ENCODE peak calls at places on chromosomes 13 and 19, in four cellular contexts. L, W, N and A are unnamed samples.

GRCh38 chr13:43132228-43132627 is 108.8 kb downstream of the DNAJC15 start:
- DNase-seq in L (peak), W (no peak), N (no peak), A (no peak)

GRCh38 chr19:33194527-33194883 is 375 bp downstream of the LRP3 start:
- DNase-seq in L (no peak), W (peak), N (no peak), A (no peak)

GRCh38 chr13:98478134-98479129 is 98.5 kb downstream of the STK24 start:
- DNase-seq in L (no peak), W (no peak), N (no peak), A (no peak)

GRCh38 chr13:99371956-99372355 is 64.8 kb upstream of the GPR183 start:
- DNase-seq in L (no peak), W (no peak), N (no peak), A (no peak)

GRCh38 chr19:52943884-52944643 is 18.6 kb downstream of the ZNF816 start:
- DNase-seq in L (no peak), W (no peak), N (no peak), A (no peak)

GRCh38 chr13:76723551-76724232 is 162.5 kb downstream of the KCTD12 start:
- DNase-seq in L (peak), W (no peak), N (no peak), A (no peak)

GRCh38 chr13:46541210-46541609 is 11.8 kb upstream of the LRCH1 start:
- DNase-seq in L (no peak), W (no peak), N (no peak), A (no peak)

GRCh38 chr19:30063184-30064020 is 121.4 kb downstream of the URI1 start:
- DNase-seq in L (no peak), W (no peak), N (no peak), A (no peak)

GRCh38 chr13:103351035-103351828 is 285.0 kb upstream of the SLC10A2 start:
- DNase-seq in L (peak), W (no peak), N (no peak), A (no peak)

GRCh38 chr13:42333613-42334328 is 61.8 kb downstream of the AKAP11 start:
- DNase-seq in L (no peak), W (peak), N (no peak), A (no peak)

GRCh38 chr19:35975608-35976214 is 19.3 kb upstream of the SDHAF1 start:
- DNase-seq in L (no peak), W (no peak), N (no peak), A (no peak)

GRCh38 chr19:39433480-39434079 is 2.2 kb downstream of the RPS16 start:
- DNase-seq in L (no peak), W (no peak), N (no peak), A (no peak)
- TF ChIP-seq POLR2A in L (no peak), W (no peak), N (no peak), A (no peak)

GRCh38 chr19:5045015-5045414 is 76.1 kb downstream of the KDM4B start:
- DNase-seq in L (no peak), W (peak), N (no peak), A (no peak)

GRCh38 chr19:5048091-5048726 is 79.3 kb downstream of the KDM4B start:
- DNase-seq in L (peak), W (peak), N (peak), A (peak)

GRCh38 chr19:5045956-5046338 is 77.0 kb downstream of the KDM4B start:
- DNase-seq in L (no peak), W (peak), N (no peak), A (no peak)

GRCh38 chr19:5047251-5047935 is 78.5 kb downstream of the KDM4B start:
- DNase-seq in L (no peak), W (peak), N (no peak), A (no peak)

DNA sequence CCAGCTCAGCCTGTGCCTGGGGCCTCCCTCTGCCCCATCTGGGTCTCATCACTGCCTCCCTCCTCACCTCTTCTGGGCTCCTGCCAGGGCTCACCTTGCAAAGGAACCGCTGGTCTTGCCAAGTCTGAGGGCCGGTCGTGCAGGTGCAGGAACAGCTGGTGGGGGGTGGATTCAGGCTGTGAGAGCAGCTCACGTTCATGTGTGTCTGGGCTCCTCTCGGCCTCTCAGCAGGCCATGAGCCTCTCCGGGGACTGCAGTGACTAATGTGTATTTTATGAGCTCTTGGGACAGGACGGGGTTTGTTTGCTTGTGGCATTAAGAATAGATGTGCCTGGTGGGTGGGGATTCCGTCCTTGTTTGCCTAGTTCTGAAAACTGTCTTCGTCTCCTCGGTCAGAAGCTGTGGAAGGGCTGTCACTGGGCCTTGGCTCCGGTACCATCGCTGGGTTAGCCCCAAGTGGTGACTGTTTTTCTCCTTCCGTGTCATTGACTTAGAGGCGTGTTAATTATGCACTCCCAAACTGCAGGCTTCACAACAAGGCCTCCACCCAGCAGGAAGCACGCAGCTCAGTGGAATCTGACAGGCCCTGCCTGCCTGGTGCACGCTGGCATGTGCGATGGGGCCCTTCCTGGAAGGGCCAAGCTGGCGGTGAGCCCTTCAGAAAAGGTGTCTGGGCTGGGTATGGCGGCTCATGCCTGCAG is 77.6 kb downstream of the KDM4B start:
- DNase-seq in L (peak), W (peak), N (no peak), A (no peak)
- H3K4me3 ChIP-seq in L (no peak), W (no peak), N (no peak), A (no peak)

DNA sequence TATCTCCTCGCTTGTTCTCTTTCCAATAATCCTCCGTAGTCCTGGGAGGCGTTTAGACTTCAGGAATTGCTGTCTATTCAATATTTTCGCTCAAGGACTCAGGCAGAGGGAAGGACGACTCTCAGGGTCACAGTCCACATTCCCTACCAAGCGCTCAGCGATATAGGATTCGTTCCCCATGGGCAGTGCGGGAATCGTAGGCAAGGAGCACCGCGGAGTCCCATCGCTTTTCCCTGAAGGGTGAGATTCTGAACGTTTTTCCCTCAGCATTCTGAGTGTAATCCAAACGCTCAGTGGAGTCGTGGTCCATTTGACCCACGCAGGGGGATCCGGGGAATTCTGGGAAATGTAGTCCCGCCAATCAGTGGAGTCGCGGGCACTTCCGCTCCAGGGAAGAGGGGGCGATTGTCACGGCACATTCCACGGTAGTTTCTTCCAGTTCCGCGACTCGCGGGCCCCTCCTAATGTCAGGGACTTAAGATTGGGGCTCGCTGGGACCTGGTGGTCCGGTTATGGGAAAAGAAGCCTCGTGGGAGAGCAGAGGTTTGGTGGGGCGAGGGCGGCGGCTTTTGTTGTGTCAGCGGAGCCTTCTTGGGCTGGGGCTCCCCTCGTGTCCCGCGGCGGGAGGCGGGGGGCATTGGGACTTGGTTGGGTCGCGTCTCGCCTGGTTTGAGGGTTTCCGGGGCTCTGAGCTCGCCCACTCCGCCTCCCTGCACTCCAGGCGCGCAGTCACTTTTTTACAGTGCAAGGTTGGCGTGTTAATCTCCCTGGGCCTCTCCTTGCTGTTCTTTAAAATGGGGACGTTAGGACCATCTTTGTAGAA is at the start of gene ZNF234:
- DNase-seq in L (peak), W (peak), N (peak), A (peak)
- TF ChIP-seq POLR2A in L (peak), W (no peak), N (no peak), A (no peak)

GRCh38 chr13:40664100-40665060 is 2.1 kb downstream of the FOXO1 start:
- DNase-seq in L (peak), W (peak), N (peak), A (peak)

GRCh38 chr13:40665061-40665753 is 1.2 kb downstream of the FOXO1 start:
- DNase-seq in L (peak), W (peak), N (no peak), A (peak)

GRCh38 chr13:40660692-40661091 is 5.7 kb downstream of the FOXO1 start:
- DNase-seq in L (no peak), W (no peak), N (no peak), A (no peak)

GRCh38 chr13:40660270-40660669 is 6.2 kb downstream of the FOXO1 start:
- DNase-seq in L (no peak), W (no peak), N (no peak), A (no peak)

DNA sequence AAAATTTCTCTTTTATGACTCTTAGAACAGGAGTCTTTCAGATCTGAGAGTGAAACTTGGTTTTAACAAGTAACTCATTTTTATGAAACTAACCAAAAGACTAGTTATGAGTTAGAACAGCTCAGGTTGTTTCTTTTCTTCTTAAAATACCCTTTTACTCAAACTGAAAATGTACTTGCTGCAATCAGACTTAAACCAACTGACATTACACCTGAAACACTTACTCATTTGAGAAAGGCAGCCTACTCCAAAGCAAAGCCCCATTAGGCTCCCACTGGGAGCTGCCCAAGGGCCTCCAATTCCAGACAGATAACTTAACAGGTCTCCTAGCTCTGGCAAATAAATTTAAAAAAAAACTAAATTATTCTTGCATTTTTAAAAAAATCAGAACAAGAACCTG is 3.6 kb downstream of the FOXO1 start:
- DNase-seq in L (no peak), W (no peak), N (no peak), A (no peak)
- H3K4me3 ChIP-seq in L (peak), W (no peak), N (peak), A (peak)

GRCh38 chr13:24923305-24923640 is 159.3 kb downstream of the RNF17 start:
- DNase-seq in L (no peak), W (no peak), N (peak), A (no peak)
- TF ChIP-seq POLR2A in L (no peak), W (no peak), N (no peak), A (no peak)

GRCh38 chr19:2624537-2625091 is 77.9 kb downstream of the GNG7 start:
- DNase-seq in L (no peak), W (peak), N (no peak), A (no peak)
- H3K4me3 ChIP-seq in L (no peak), W (no peak), N (no peak), A (no peak)

DNA sequence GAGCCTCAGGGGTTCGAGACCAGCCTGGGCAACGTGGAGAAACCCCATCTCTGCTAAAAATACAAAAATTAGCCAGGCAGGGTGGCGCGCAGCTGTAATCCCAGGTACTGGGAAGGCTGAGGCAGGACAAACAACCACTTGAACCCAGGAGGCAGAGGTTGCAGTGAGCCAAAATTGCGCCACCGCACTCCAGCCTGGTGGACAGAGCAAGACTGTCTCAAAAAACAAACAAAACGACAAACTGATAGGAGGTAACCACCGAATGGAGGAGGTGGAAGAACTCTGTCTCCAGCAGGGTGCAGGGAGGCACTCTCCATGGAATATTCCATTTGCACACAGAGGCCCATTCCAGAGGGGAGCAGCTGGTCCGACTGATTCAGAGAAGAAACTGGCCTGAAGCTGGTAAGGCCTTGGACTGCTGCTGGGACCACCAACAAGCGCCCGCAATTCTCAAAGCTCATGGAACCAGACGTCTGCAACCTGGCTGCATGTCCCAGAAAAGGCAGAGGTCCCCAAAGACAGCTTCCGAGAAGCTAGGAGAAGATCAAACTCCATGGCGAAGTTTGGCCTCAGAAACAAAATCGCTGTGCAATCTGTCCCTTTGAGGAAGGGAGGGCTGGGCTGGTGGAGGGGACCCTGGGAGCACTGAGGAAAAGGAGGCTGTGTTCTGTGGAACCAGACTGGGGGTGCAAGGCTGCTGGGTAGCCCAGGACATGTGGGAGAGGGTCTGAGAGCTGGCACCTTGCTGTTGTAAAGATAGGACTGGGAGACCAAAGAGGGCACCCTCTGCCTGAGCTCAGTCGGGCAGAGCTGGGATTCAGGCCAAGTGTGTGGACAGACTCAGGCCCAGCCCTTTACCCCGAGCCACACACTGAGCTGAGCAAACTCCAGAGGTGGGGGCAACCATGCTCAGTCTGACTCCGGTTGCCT is 35.2 kb downstream of the SLC25A42 start:
- DNase-seq in L (no peak), W (no peak), N (no peak), A (no peak)
- TF ChIP-seq POLR2A in L (no peak), W (no peak), N (no peak), A (no peak)

GRCh38 chr19:1258161-1258492 is 9.7 kb downstream of the MIDN start:
- DNase-seq in L (no peak), W (no peak), N (no peak), A (no peak)
- H3K4me3 ChIP-seq in L (no peak), W (no peak), N (no peak), A (no peak)